ENCODE peak calls at places on chromosomes 2 and 18, in five cellular contexts. J is HFFc6, C is B cell, T is astrocyte of the spinal cord, K is epithelial cell of esophagus. A is an unnamed sample.

GRCh38 chr2:214103199-214104001 is 307.5 kb upstream of the VWC2L start:
- DNase-seq in J (no peak), C (no peak), T (peak), K (peak), A (no peak)

GRCh38 chr2:31535753-31536152 is 45.0 kb downstream of the SRD5A2 start:
- DNase-seq in C (no peak), J (no peak), T (no peak), K (no peak), A (no peak)

GRCh38 chr2:168192839-168193616 is 54.4 kb downstream of the STK39 start:
- DNase-seq in K (peak), J (no peak), T (no peak), C (peak), A (no peak)

GRCh38 chr2:88853403-88853790 is 161.9 kb downstream of the RPIA start:
- DNase-seq in J (no peak), C (no peak), T (no peak), K (no peak), A (no peak)

GRCh38 chr18:23313379-23313778 is 139.7 kb upstream of the RIOK3 start:
- DNase-seq in K (no peak), C (no peak), J (no peak), T (no peak), A (no peak)

GRCh38 chr2:102185347-102185746 is 1.5 kb upstream of the IL1RL2 start:
- DNase-seq in K (peak), T (no peak), C (no peak), J (peak), A (no peak)

GRCh38 chr18:22254088-22254487 is 84.7 kb downstream of the GATA6 start:
- DNase-seq in C (no peak), K (no peak), J (no peak), T (no peak), A (no peak)

GRCh38 chr2:226475650-226476049 is 324.0 kb downstream of the IRS1 start:
- DNase-seq in K (peak), J (peak), T (peak), C (no peak), A (no peak)

GRCh38 chr18:51739044-51739666 is 541.7 kb upstream of the MEX3C start:
- DNase-seq in K (no peak), C (no peak), J (no peak), T (no peak), A (peak)

GRCh38 chr2:241944821-241945220 is 75.3 kb downstream of the RTP5 start:
- DNase-seq in C (no peak), T (no peak), K (no peak), J (no peak), A (no peak)

GRCh38 chr18:75762758-75763157 is 335.3 kb upstream of the SMIM21 start:
- DNase-seq in J (no peak), T (no peak), K (no peak), C (no peak), A (no peak)

GRCh38 chr2:177165731-177166711 is 46.6 kb upstream of the HNRNPA3 start:
- DNase-seq in T (peak), J (no peak), C (peak), K (peak), A (peak)

GRCh38 chr2:200099271-200099670 is 143.9 kb downstream of the MAIP1 start:
- DNase-seq in K (no peak), T (no peak), J (no peak), C (no peak), A (no peak)

GRCh38 chr2:182379235-182379634 is 47.6 kb downstream of the PDE1A start:
- DNase-seq in J (no peak), K (no peak), C (no peak), T (peak), A (no peak)

GRCh38 chr18:42001801-42002200 is 46.8 kb downstream of the PIK3C3 start:
- DNase-seq in T (no peak), K (no peak), C (no peak), J (no peak), A (no peak)

GRCh38 chr18:41992698-41993097 is 37.7 kb downstream of the PIK3C3 start:
- DNase-seq in T (no peak), C (no peak), K (no peak), J (no peak), A (no peak)

GRCh38 chr18:41992066-41992465 is 37.0 kb downstream of the PIK3C3 start:
- DNase-seq in K (no peak), J (no peak), T (no peak), C (no peak), A (peak)

GRCh38 chr18:41993151-41993550 is 38.1 kb downstream of the PIK3C3 start:
- DNase-seq in K (no peak), T (no peak), C (no peak), J (no peak), A (no peak)

GRCh38 chr18:41996020-41996419 is 41.0 kb downstream of the PIK3C3 start:
- DNase-seq in T (no peak), C (no peak), J (no peak), K (no peak), A (no peak)
- TF ChIP-seq CTCF in T (no peak), C (no peak), J (no peak), K (no peak), A (no peak)

DNA sequence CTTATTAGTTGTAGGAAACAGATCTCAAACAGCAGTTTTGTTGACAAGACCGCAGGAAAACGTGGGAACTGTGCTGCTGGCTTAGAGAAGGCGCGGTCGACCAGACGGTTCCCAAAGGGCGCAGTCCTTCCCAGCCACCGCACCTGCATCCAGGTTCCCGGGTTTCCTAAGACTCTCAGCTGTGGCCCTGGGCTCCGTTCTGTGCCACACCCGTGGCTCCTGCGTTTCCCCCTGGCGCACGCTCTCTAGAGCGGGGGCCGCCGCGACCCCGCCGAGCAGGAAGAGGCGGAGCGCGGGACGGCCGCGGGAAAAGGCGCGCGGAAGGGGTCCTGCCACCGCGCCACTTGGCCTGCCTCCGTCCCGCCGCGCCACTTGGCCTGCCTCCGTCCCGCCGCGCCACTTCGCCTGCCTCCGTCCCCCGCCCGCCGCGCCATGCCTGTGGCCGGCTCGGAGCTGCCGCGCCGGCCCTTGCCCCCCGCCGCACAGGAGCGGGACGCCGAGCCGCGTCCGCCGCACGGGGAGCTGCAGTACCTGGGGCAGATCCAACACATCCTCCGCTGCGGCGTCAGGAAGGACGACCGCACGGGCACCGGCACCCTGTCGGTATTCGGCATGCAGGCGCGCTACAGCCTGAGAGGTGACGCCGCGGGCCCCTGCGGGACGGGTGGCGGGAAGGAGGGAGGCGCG is at the start of gene TYMS:
- DNase-seq in K (peak), C (peak), J (peak), T (peak), A (peak)
- TF ChIP-seq CTCF in K (no peak), C (no peak), J (peak), T (peak), A (no peak)

GRCh38 chr2:115738138-115738537 is 1295.7 kb downstream of the DPP10 start:
- DNase-seq in C (no peak), K (no peak), J (no peak), T (no peak), A (no peak)

GRCh38 chr2:115739574-115739973 is 1297.1 kb downstream of the DPP10 start:
- DNase-seq in T (no peak), K (no peak), J (no peak), C (no peak), A (no peak)
- TF ChIP-seq CTCF in T (no peak), K (no peak), J (no peak), C (no peak), A (no peak)

GRCh38 chr2:235644191-235644590 is 150.3 kb downstream of the AGAP1 start:
- DNase-seq in T (no peak), K (no peak), C (no peak), J (no peak), A (no peak)

GRCh38 chr2:235641956-235642355 is 148.1 kb downstream of the AGAP1 start:
- DNase-seq in C (no peak), J (no peak), T (no peak), K (no peak), A (no peak)

GRCh38 chr2:235641333-235641732 is 147.5 kb downstream of the AGAP1 start:
- DNase-seq in J (no peak), T (no peak), K (peak), C (no peak), A (no peak)

GRCh38 chr2:235643680-235644117 is 149.9 kb downstream of the AGAP1 start:
- DNase-seq in K (no peak), C (no peak), T (no peak), J (no peak), A (no peak)

GRCh38 chr2:235642446-235643107 is 148.7 kb downstream of the AGAP1 start:
- DNase-seq in K (peak), C (no peak), T (peak), J (peak), A (no peak)
- TF ChIP-seq CTCF in K (no peak), C (no peak), T (peak), J (no peak), A (no peak)

DNA sequence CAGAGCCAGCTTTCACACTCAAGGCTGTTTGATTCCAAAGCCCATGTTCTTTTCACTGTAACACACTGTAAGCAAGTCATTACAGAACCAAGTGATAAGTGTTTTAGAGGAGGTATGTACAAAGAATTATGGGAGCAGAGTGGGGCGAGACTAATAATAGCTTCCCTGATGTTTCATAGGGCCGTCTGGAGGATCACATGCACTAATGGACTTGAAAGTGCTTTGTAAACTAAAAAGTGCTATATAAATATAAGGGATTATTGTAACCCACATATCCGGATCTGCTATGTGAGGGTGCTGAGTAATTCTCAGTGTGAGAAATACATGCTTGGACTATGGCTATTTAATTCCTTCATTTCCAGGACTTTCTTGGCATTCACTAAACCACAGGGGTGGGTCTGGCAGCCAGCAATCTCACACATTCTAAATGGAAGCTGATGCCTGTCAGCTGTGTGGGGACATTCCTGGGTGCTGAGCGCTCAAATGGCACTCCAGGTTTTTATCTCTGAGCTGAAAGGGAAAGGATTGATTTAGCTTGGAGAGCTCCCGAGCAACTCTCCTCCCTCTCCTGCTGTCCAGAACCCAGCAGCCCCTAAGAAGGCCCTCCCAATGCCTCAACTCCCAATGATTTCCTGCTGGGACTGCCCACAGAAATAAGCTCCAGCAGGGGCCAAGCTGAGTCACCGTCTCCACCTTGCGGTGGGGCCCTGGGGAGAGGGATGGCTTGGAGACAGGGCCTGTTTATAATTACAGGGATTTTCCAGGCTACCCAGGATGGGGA is 222.8 kb downstream of the SOX11 start:
- DNase-seq in C (no peak), K (no peak), J (no peak), T (peak), A (no peak)
- TF ChIP-seq CTCF in C (no peak), K (no peak), J (no peak), T (peak), A (no peak)